ENCODE peak calls at places on chromosomes 2 and 18, in four cellular contexts. E is esophagus squamous epithelium, H is adrenal gland, Y is Peyer's patch. Q is an unnamed sample.
A peak's percentile ranks its signal among the peaks of the same experiment; 100 is the strongest.

GRCh38 chr2:178322068-178322467 is 127.8 kb downstream of the OSBPL6 start:
- DNase-seq in E (no peak), Y (no peak), H (no peak), Q (no peak)

GRCh38 chr2:216372761-216373291 is 543 bp upstream of the MARCHF4 start:
- DNase-seq in H (no peak), E (no peak), Y (no peak), Q (no peak)

GRCh38 chr2:202161106-202161836 is 77.1 kb downstream of the SUMO1 start:
- DNase-seq in Y (no peak), H (no peak), E (no peak), Q (no peak)

GRCh38 chr2:137659616-137660015 is 304.7 kb upstream of the HNMT start:
- DNase-seq in H (no peak), Y (no peak), E (no peak), Q (no peak)

GRCh38 chr2:63053889-63054725 is 3.5 kb downstream of the OTX1 start:
- DNase-seq in Y (peak; percentile 65), E (no peak), H (no peak), Q (no peak)

GRCh38 chr2:114857196-114857595 is 414.8 kb downstream of the DPP10 start:
- DNase-seq in H (no peak), Y (no peak), E (no peak), Q (no peak)

GRCh38 chr2:232551776-232552175 is 1.3 kb downstream of the EIF4E2 start:
- DNase-seq in Y (no peak), H (no peak), E (no peak), Q (no peak)

GRCh38 chr2:182852787-182853186 is 13.7 kb downstream of the FRZB start:
- DNase-seq in H (no peak), E (no peak), Y (no peak), Q (no peak)

GRCh38 chr18:62346327-62347090 is 21.4 kb downstream of the TNFRSF11A start:
- DNase-seq in E (no peak), H (no peak), Y (no peak), Q (no peak)

GRCh38 chr2:234852941-234853340 is 98.9 kb upstream of the SH3BP4 start:
- DNase-seq in H (no peak), E (no peak), Y (no peak), Q (no peak)

GRCh38 chr2:46163031-46163430 is 134.2 kb upstream of the EPAS1 start:
- DNase-seq in Y (no peak), E (no peak), H (no peak), Q (no peak)

GRCh38 chr2:120550274-120550673 is 185.4 kb upstream of the GLI2 start:
- DNase-seq in H (no peak), Y (no peak), E (no peak), Q (no peak)

GRCh38 chr2:63581266-63581961 is 6.9 kb downstream of the WDPCP start:
- DNase-seq in H (peak; percentile 80), E (no peak), Y (no peak), Q (no peak)

GRCh38 chr2:159000072-159000471 is 31.6 kb downstream of the TANC1 start:
- DNase-seq in H (no peak), Y (no peak), E (no peak), Q (no peak)

GRCh38 chr2:46275995-46276394 is 21.2 kb upstream of the EPAS1 start:
- DNase-seq in Y (peak; percentile 60), E (no peak), H (peak; percentile 77), Q (peak; percentile 21)

GRCh38 chr2:16117791-16118610 is 177.7 kb downstream of the MYCN start:
- DNase-seq in H (no peak), E (no peak), Y (no peak), Q (no peak)

GRCh38 chr2:228164718-228165117 is 16.8 kb downstream of the SPHKAP start:
- DNase-seq in H (no peak), E (no peak), Y (no peak), Q (no peak)

GRCh38 chr2:55618025-55618648 is 715 bp upstream of the PPP4R3B start:
- DNase-seq in Y (no peak), H (peak; percentile 60), E (no peak), Q (peak; percentile 13)

GRCh38 chr18:32261003-32261402 is 71.2 kb downstream of the MEP1B start:
- DNase-seq in E (no peak), H (no peak), Y (no peak), Q (no peak)

GRCh38 chr2:9745153-9745899 is 97.9 kb upstream of the TAF1B start:
- DNase-seq in E (no peak), H (no peak), Y (no peak), Q (no peak)

GRCh38 chr2:152623076-152623740 is 94.1 kb downstream of the PRPF40A start:
- DNase-seq in Y (no peak), H (no peak), E (no peak), Q (no peak)

GRCh38 chr2:79578952-79579351 is 66.1 kb downstream of the CTNNA2 start:
- DNase-seq in H (no peak), Y (no peak), E (no peak), Q (no peak)

GRCh38 chr2:118351796-118352195 is 263.5 kb downstream of the INSIG2 start:
- DNase-seq in H (no peak), Y (no peak), E (no peak), Q (no peak)

GRCh38 chr2:86044614-86045013 is 61.1 kb downstream of the POLR1A start:
- DNase-seq in Y (peak; percentile 18), E (no peak), H (peak; percentile 36), Q (no peak)

GRCh38 chr2:84901593-84902120 is 3.8 kb upstream of the TMSB10 start:
- DNase-seq in E (no peak), Y (no peak), H (no peak), Q (no peak)

GRCh38 chr2:39059366-39059952 is 61.4 kb downstream of the SOS1 start:
- DNase-seq in H (no peak), Y (no peak), E (no peak), Q (no peak)

GRCh38 chr2:240507060-240507777 is 50.6 kb downstream of the ANKMY1 start:
- DNase-seq in Y (no peak), E (no peak), H (peak; percentile 34), Q (no peak)

GRCh38 chr2:233419626-233420431 is 65.5 kb downstream of the DGKD start:
- DNase-seq in E (no peak), H (no peak), Y (peak; percentile 61), Q (no peak)

GRCh38 chr2:8740136-8740535 is 58.3 kb downstream of the ID2 start:
- DNase-seq in Y (no peak), E (no peak), H (no peak), Q (no peak)

GRCh38 chr2:224850081-224850480 is 133.9 kb upstream of the CCDC195 start:
- DNase-seq in E (no peak), Y (no peak), H (no peak), Q (no peak)

GRCh38 chr2:165924950-165925349 is 28.6 kb downstream of the TTC21B start:
- DNase-seq in Y (no peak), H (no peak), E (no peak), Q (no peak)

GRCh38 chr2:160028431-160029269 is 33.8 kb downstream of the PLA2R1 start:
- DNase-seq in Y (no peak), E (no peak), H (no peak), Q (no peak)

GRCh38 chr2:42979416-42979869 is 187.1 kb upstream of the HAAO start:
- DNase-seq in Y (peak; percentile 70), H (no peak), E (no peak), Q (no peak)

GRCh38 chr2:170260188-170260587 is 82.2 kb downstream of the MYO3B start:
- DNase-seq in Y (no peak), E (no peak), H (no peak), Q (no peak)

GRCh38 chr2:168427451-168427850 is 28.6 kb upstream of the CERS6 start:
- DNase-seq in H (no peak), E (no peak), Y (no peak), Q (no peak)

GRCh38 chr2:165193178-165193777 is 10.6 kb downstream of the SCN3A start:
- DNase-seq in E (no peak), H (no peak), Y (peak; percentile 57), Q (no peak)

GRCh38 chr2:5694016-5694690 is 2.0 kb downstream of the SOX11 start:
- DNase-seq in Y (no peak), H (no peak), E (no peak), Q (no peak)
- H3K4me3 ChIP-seq in Y (no peak overlapping the region), H (no peak overlapping the region), E (no peak overlapping the region), Q (no peak overlapping the region)

GRCh38 chr18:80026363-80026762 is 7.9 kb upstream of the RBFA start:
- DNase-seq in Y (no peak), H (no peak), E (no peak), Q (no peak)

GRCh38 chr18:80023173-80023572 is 11.1 kb upstream of the RBFA start:
- DNase-seq in Y (no peak), E (no peak), H (no peak), Q (no peak)

GRCh38 chr18:80022613-80023012 is 11.6 kb upstream of the RBFA start:
- DNase-seq in E (no peak), H (no peak), Y (no peak), Q (no peak)
- H3K9me3 ChIP-seq in E (peaks cover 79% of the 10 kb centered on the region), H (peaks cover 9% of the 10 kb centered on the region), Y (no peaks in the 10 kb centered on the region), Q (peaks cover 9% of the 10 kb centered on the region)

GRCh38 chr2:238489431-238489830 is 62.7 kb downstream of the ASB1 start:
- DNase-seq in Y (no peak), H (peak; percentile 14), E (no peak), Q (no peak)
- TF ChIP-seq POLR2A in Y (no peak), H (no peak), E (no peak), Q (no peak)

DNA sequence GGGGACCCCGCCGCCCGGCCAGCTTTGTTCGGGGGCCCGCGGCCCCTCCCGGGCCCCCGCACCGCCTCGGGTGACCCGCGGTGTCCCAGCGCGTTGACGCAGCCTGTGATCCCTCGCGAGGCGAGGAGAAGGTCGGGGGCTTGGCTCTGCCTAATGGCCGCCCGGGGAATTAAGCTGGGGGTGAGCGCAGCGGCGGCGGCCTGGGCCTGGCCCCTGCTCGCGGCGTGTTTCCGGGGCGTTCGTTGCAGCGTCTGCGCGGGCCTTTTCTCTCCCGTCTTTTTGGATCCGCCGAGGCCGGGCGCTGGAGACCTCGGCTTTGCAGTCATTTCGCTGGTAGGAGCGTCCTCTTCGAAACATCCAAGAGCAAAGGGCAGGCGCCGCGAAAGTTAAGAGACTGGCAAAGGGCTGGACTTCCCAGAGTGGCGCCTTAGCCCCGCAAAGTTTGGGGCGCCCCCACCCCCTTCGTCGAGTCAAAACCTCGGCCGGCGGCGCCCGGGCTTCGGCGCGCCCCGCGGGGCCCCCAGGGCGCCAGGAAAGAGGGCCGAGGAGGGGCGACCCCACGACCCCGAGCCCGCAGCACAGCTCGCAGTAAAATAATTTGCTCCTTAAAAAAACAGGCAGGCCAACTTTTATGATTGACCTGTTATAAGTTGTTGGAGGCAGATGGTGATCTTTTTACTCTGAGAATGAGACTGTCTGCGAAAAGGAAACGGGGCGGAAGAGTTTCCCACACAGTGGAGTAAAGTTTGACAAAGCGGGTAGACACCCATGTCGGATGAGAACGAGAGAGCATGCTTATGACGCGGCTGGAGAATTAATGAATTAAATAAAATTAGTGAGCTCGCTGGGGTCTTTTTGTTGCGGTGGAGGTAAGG is 1.4 kb downstream of the SALL3 start:
- DNase-seq in Y (no peak), H (no peak), E (no peak), Q (no peak)
- H3K4me3 ChIP-seq in Y (no peak overlapping the region), H (no peak overlapping the region), E (no peak overlapping the region), Q (peak overlapping the region; percentile 31)

GRCh38 chr18:21084511-21085078 is 27.0 kb downstream of the ROCK1 start:
- DNase-seq in Y (no peak), H (no peak), E (no peak), Q (no peak)
- H3K9me3 ChIP-seq in Y (no peaks in the 10 kb centered on the region), H (no peaks in the 10 kb centered on the region), E (peaks cover 5% of the 10 kb centered on the region), Q (no peaks in the 10 kb centered on the region)